ENCODE peak calls at places on chromosomes 1 and 21, in six cellular contexts. N, I, P, R, Q and T are unnamed samples.

GRCh38 chr1:51642739-51643142 is 25.8 kb downstream of the OSBPL9 start:
- DNase-seq in N (no peak), I (no peak), P (peak), R (no peak), Q (peak), T (peak)

GRCh38 chr1:193427524-193427923 is 241.1 kb upstream of the B3GALT2 start:
- DNase-seq in N (no peak), I (no peak), P (no peak), R (no peak), Q (no peak), T (no peak)

GRCh38 chr1:223230161-223230881 is 87.3 kb upstream of the TLR5 start:
- DNase-seq in N (no peak), I (peak), P (no peak), R (peak), Q (peak), T (peak)

GRCh38 chr1:92901699-92902405 is 59.4 kb downstream of the DIPK1A start:
- DNase-seq in N (no peak), I (no peak), P (no peak), R (no peak), Q (no peak), T (no peak)

GRCh38 chr1:156368889-156369684 is at the start of gene RHBG:
- DNase-seq in N (peak), I (peak), P (peak), R (no peak), Q (peak), T (peak)

GRCh38 chr1:5742032-5742431 is 250.2 kb downstream of the NPHP4 start:
- DNase-seq in N (no peak), I (no peak), P (no peak), R (no peak), Q (no peak), T (no peak)

GRCh38 chr1:31989964-31990363 is 23.7 kb upstream of the KHDRBS1 start:
- DNase-seq in N (no peak), I (no peak), P (no peak), R (no peak), Q (no peak), T (no peak)

GRCh38 chr1:9892563-9893528 is 17.2 kb downstream of the CTNNBIP1 start:
- DNase-seq in N (peak), I (peak), P (peak), R (no peak), Q (peak), T (peak)

GRCh38 chr1:57761628-57762027 is 337.8 kb upstream of the DAB1 start:
- DNase-seq in N (no peak), I (no peak), P (no peak), R (no peak), Q (no peak), T (no peak)

GRCh38 chr21:42525676-42526378 is 12.2 kb downstream of the SLC37A1 start:
- DNase-seq in N (no peak), I (no peak), P (no peak), R (no peak), Q (no peak), T (no peak)

GRCh38 chr1:31977361-31978131 is 36.1 kb upstream of the KHDRBS1 start:
- DNase-seq in N (peak), I (peak), P (peak), R (no peak), Q (peak), T (no peak)

GRCh38 chr21:36209626-36210171 is 53.1 kb downstream of the DOP1B start:
- DNase-seq in N (peak), I (peak), P (peak), R (peak), Q (peak), T (peak)

GRCh38 chr1:226181996-226182714 is 4.4 kb downstream of the ACBD3 start:
- DNase-seq in N (peak), I (peak), P (peak), R (no peak), Q (peak), T (peak)

GRCh38 chr1:244665771-244666217 is 12.9 kb downstream of the DESI2 start:
- DNase-seq in N (no peak), I (no peak), P (no peak), R (no peak), Q (peak), T (peak)

GRCh38 chr1:3611170-3612019 is at the start of gene MEGF6:
- DNase-seq in N (peak), I (peak), P (peak), R (no peak), Q (peak), T (peak)

GRCh38 chr21:15062566-15062965 is 2.2 kb downstream of the NRIP1 start:
- DNase-seq in N (no peak), I (peak), P (peak), R (no peak), Q (peak), T (peak)

GRCh38 chr1:201468844-201469644 is at the start of gene PHLDA3:
- DNase-seq in N (peak), I (peak), P (peak), R (no peak), Q (peak), T (peak)

GRCh38 chr21:45447821-45448220 is 42.9 kb downstream of the COL18A1 start:
- DNase-seq in N (no peak), I (peak), P (no peak), R (no peak), Q (peak), T (peak)

GRCh38 chr1:113692824-113693431 is 66.4 kb downstream of the PHTF1 start:
- DNase-seq in N (no peak), I (no peak), P (no peak), R (no peak), Q (no peak), T (no peak)

GRCh38 chr1:202572867-202573266 is 137.4 kb downstream of the SYT2 start:
- DNase-seq in N (no peak), I (no peak), P (no peak), R (no peak), Q (no peak), T (no peak)

GRCh38 chr1:50080904-50081586 is 27.7 kb upstream of the ELAVL4 start:
- DNase-seq in N (no peak), I (peak), P (no peak), R (no peak), Q (peak), T (no peak)

GRCh38 chr1:239288964-239289535 is 97.3 kb upstream of the CHRM3 start:
- DNase-seq in N (no peak), I (peak), P (no peak), R (no peak), Q (no peak), T (no peak)

GRCh38 chr1:100414693-100415092 is 62.4 kb downstream of the CDC14A start:
- DNase-seq in N (no peak), I (peak), P (no peak), R (no peak), Q (no peak), T (no peak)

GRCh38 chr1:4176841-4177240 is 276.8 kb upstream of the C1orf174 start:
- DNase-seq in N (no peak), I (no peak), P (no peak), R (no peak), Q (no peak), T (no peak)

GRCh38 chr1:85504417-85504816 is 39.5 kb upstream of the DDAH1 start:
- DNase-seq in N (no peak), I (peak), P (no peak), R (no peak), Q (peak), T (peak)

GRCh38 chr21:16775056-16775455 is 737.8 kb upstream of the CXADR start:
- DNase-seq in N (peak), I (no peak), P (no peak), R (no peak), Q (no peak), T (no peak)

GRCh38 chr21:41048141-41048540 is 119.8 kb upstream of the BACE2 start:
- DNase-seq in N (no peak), I (no peak), P (no peak), R (no peak), Q (no peak), T (peak)

GRCh38 chr1:226656601-226657277 is 82.3 kb downstream of the ITPKB start:
- DNase-seq in N (no peak), I (peak), P (peak), R (peak), Q (peak), T (peak)

GRCh38 chr21:42542596-42542995 is 28.9 kb downstream of the SLC37A1 start:
- DNase-seq in N (no peak), I (no peak), P (no peak), R (no peak), Q (no peak), T (no peak)

GRCh38 chr1:231040019-231040799 is at the start of gene FAM89A:
- DNase-seq in N (peak), I (peak), P (no peak), R (no peak), Q (peak), T (peak)

DNA sequence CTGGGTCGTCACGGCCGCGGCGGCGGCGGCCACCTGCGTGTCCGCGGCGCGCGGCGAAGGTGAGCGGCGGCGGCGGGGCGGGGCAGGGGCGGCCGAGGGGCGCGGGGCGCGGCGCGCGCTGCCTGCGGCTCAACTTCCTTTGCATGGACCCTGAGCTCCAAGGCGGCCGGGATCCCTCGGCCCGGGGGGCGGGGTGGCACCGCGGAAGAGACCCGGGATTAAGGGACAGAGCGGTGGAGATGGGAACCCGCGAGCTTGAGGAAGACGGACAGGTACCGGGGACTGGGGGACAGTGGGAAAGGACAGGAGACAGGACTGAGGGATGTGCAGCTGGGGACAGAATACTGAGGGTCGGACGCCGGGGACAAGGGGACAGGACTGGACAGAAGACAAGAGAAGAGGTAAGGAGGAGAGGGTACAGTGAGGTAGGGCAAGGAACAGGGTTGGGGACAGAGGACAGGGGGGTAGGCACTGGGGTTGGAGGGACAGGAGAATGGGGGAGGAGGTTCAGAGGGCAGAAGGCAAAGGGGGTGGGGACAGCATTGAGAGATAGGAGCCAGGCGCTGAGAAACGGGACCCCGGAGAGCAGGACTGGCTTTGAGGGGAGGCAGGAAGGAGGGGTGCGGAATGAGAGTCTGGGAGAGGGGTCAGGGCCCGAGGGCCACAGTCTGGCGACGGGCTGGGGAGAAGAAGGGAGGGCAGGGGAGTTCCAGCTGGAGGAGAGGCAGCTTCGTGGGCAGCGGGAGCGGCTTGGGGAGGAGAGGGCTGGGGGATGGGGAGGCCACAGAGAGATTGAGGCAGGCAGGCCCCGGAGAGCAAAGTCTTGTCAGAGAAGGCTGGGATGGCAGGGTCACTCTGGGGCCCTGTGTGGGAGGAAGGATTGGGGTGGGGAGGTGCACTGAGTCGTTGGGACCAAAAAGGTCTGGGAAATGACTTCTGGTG is 653 bp downstream of the EPHA8 start:
- DNase-seq in N (peak), I (no peak), P (no peak), R (no peak), Q (no peak), T (no peak)
- TF ChIP-seq EZH2 in N (peak), I (no peak), P (peak), R (peak), Q (peak), T (peak)

GRCh38 chr1:44616991-44617702 is 57.1 kb downstream of the TMEM53 start:
- DNase-seq in N (peak), I (no peak), P (no peak), R (no peak), Q (peak), T (peak)
- TF ChIP-seq EZH2 in N (peak), I (no peak), P (peak), R (no peak), Q (no peak), T (no peak)

GRCh38 chr1:180231506-180232420 is 1.7 kb downstream of the LHX4 start:
- DNase-seq in N (peak), I (peak), P (peak), R (no peak), Q (peak), T (peak)

GRCh38 chr1:180234369-180235076 is 4.5 kb downstream of the LHX4 start:
- DNase-seq in N (peak), I (no peak), P (no peak), R (no peak), Q (no peak), T (no peak)

GRCh38 chr1:180235077-180235501 is 5.0 kb downstream of the LHX4 start:
- DNase-seq in N (peak), I (no peak), P (no peak), R (no peak), Q (no peak), T (no peak)

GRCh38 chr1:180232521-180233043 is 2.5 kb downstream of the LHX4 start:
- DNase-seq in N (no peak), I (no peak), P (no peak), R (no peak), Q (no peak), T (no peak)

DNA sequence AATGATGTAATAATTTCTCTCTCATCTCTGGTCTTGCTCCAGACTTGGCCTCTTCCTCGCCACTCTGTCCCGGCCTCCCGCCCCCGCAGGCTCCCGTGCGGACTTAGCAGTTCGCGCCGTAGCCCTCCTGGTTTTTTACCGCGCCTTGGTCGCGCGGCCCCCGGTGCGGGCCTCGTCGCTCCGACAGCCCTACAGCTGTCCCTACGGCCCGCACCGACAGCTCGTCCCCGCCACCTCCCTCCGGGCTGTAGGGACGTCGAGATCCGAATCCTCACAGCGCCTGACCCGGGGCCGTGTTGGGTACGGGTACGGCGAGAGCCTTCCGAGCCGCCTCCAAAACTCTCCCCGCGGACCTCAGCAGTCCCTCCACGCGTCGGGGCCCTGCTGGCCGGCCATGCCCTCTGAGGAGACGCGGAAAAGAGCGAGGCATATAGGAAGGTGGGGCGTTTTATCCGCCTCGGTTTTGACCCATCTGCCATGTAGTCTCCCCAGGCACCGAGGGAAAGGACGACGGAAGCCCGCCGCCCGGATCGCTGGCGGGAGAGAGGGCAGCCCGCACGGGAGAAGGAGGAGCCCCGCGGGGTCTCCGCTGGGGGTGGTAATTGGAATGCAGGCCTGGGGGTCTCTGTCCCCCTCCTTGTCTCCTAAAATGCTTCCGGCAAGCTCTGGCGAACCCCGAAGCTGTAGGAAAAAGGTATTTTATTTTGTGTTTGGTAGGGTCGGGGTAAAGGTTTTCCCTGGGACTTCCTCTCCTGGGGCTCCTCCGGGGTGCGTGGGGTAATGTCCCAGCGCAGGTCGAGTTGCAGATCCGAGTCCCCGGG is 3.3 kb downstream of the LHX4 start:
- DNase-seq in N (peak), I (no peak), P (no peak), R (no peak), Q (no peak), T (no peak)
- TF ChIP-seq EZH2 in N (peak), I (no peak), P (peak), R (peak), Q (peak), T (peak)

DNA sequence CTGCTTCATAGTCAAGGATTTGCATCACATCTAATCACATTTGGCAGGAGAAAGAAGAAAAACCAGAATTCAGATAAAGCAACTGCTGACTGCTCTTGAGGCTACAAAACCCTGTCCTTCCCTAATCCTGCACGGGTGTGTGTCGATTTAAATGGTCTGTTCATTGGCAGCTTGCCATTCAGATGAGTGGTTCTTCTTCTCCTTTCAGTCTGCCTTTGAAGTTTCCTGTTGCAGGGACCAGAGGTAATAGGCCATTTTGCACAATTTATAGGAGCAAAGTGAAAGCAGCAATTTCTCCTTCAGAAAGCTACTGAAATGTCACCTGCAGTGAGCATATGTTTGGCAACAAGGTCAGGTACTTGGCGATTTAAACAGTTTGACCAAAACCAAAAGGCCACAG is 215.3 kb downstream of the OLFM3 start:
- DNase-seq in N (peak), I (peak), P (no peak), R (no peak), Q (peak), T (peak)
- TF ChIP-seq EZH2 in N (no peak), I (no peak), P (no peak), R (no peak), Q (no peak), T (no peak)

DNA sequence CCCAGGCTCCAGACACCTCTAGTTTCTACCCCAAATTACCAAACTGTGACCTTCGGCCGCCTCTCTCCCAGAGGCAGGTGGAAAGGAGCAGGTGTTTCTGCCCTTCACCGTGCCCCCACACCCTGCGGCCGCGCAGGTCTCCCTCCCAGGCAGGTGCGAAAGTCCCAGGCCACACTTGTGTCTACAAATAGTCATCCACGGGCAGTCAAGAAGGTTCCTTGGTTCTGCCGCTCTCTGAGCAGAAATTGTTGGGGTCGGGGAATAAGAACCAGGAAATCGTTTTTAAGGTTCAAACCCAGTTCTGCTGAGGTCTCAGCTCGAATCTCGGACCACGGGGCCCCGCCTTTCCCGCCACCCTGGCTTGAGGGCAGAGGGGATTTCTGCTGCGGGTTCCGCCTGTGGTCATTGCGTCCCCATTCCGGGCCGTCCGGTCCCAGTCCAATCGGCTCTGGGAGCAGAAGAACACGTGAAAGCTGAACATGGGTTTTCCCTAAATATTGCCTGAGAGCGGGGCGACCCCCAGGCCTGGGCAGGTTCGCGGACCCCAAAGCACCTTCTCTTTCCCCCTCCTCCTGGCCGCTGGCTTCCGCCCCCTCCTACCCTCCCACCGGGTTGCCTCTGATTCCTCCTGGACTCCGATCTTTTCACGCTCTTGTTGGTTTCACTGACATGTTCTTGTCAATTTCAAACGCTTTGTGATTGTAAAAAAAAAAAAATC is 1.2 kb upstream of the ATF3 start:
- DNase-seq in N (peak), I (peak), P (peak), R (no peak), Q (no peak), T (no peak)
- TF ChIP-seq EZH2 in N (peak), I (no peak), P (peak), R (no peak), Q (peak), T (peak)

DNA sequence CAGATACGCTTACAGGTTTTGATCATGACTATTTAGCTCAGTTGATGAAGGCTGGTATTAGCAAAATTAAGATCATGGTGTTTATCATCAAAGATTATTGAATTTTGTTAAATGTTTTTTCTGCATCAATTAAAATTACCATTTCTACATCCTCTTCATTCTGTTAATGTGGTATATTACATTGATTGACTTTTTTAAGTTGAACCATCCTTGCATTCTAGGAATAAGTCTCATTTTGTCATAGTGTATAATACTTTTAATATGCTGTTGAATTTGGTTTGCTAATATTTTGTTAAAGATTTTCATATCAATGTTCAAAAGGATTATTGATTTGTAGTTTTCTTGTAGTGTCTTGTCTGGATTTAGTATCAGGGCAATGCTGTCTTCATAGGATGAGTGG is 142.4 kb downstream of the LYPLAL1 start:
- DNase-seq in N (no peak), I (no peak), P (no peak), R (no peak), Q (peak), T (no peak)
- TF ChIP-seq EZH2 in N (no peak), I (no peak), P (no peak), R (no peak), Q (no peak), T (no peak)